ENCODE peak calls at places on chromosome 2, in four cellular contexts. One of them, this sample, is unnamed.

GRCh38 chr2:200380833-200381542 is 74.5 kb downstream of the SPATS2L start:
- DNase-seq in nephron progenitor cell: no peak
- DNase-seq in CD8-positive, alpha-beta T cell: no peak
- DNase-seq in fibroblast of pulmonary artery: peak; percentile 86
- DNase-seq in this sample: no peak

GRCh38 chr2:105864262-105864661 is 119.5 kb downstream of the NCK2 start:
- DNase-seq in nephron progenitor cell: no peak
- DNase-seq in CD8-positive, alpha-beta T cell: no peak
- DNase-seq in fibroblast of pulmonary artery: no peak
- DNase-seq in this sample: no peak

GRCh38 chr2:217231212-217231611 is 371.3 kb upstream of the TNP1 start:
- DNase-seq in nephron progenitor cell: no peak
- DNase-seq in CD8-positive, alpha-beta T cell: no peak
- DNase-seq in fibroblast of pulmonary artery: peak; percentile 18
- DNase-seq in this sample: no peak

GRCh38 chr2:11866358-11867335 is 120.2 kb downstream of the LPIN1 start:
- DNase-seq in nephron progenitor cell: no peak
- DNase-seq in CD8-positive, alpha-beta T cell: no peak
- DNase-seq in fibroblast of pulmonary artery: no peak
- DNase-seq in this sample: no peak

GRCh38 chr2:53131416-53131815 is 636.2 kb upstream of the CHAC2 start:
- DNase-seq in nephron progenitor cell: no peak
- DNase-seq in CD8-positive, alpha-beta T cell: no peak
- DNase-seq in fibroblast of pulmonary artery: peak; percentile 42
- DNase-seq in this sample: no peak

GRCh38 chr2:27885246-27885645 is 4.9 kb downstream of the RBKS start:
- DNase-seq in nephron progenitor cell: no peak
- DNase-seq in CD8-positive, alpha-beta T cell: no peak
- DNase-seq in fibroblast of pulmonary artery: peak; percentile 17
- DNase-seq in this sample: no peak

GRCh38 chr2:203869207-203869606 is 1.6 kb downstream of the CTLA4 start:
- DNase-seq in nephron progenitor cell: no peak
- DNase-seq in CD8-positive, alpha-beta T cell: no peak
- DNase-seq in fibroblast of pulmonary artery: no peak
- DNase-seq in this sample: no peak

GRCh38 chr2:24824966-24825882 is 32.0 kb downstream of the CENPO start:
- DNase-seq in nephron progenitor cell: no peak
- DNase-seq in CD8-positive, alpha-beta T cell: peak; percentile 30
- DNase-seq in fibroblast of pulmonary artery: peak; percentile 13
- DNase-seq in this sample: no peak

GRCh38 chr2:45612265-45612664 is 1.2 kb upstream of the SRBD1 start:
- DNase-seq in nephron progenitor cell: peak; percentile 5
- DNase-seq in CD8-positive, alpha-beta T cell: no peak
- DNase-seq in fibroblast of pulmonary artery: no peak
- DNase-seq in this sample: no peak

GRCh38 chr2:15510552-15510951 is 50.6 kb downstream of the NBAS start:
- DNase-seq in nephron progenitor cell: no peak
- DNase-seq in CD8-positive, alpha-beta T cell: no peak
- DNase-seq in fibroblast of pulmonary artery: no peak
- DNase-seq in this sample: no peak

DNA sequence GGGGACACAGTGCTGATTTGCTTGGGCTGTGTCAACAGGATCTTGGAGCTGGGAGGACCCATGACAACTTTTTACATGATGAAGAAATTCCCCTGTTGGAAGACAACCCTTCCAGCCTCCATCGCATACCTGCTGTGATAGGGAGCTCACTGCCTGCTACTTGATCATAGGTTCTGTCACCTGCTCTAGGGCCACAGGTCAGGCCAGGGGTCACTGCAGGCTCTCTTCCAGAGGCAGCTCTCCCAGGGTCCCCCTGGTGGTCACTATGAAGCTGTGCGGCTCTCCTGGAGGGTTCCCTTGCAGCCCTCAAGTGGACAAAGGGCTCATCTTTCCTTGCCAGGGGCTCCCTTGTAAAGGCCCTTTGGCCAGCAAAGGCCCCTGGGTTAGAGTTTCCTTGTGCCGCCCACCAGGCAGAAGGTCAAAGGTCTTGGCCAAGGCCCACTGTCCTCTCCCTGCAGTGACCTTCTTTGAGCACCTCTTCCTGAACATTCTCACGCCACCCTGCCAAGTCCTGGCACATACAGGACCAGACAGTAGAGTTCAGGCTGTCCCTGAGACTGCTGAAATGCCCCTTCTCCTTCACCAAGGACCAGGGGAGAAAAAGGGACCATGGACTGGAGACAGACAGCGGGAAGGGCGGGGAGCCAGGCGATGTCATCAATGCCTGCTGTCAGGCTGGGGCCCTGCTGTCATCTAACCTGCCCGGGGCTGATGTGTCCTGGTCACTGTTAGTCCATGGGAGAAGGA is 345.1 kb downstream of the DYSF start:
- DNase-seq in nephron progenitor cell: peak; percentile 71
- DNase-seq in CD8-positive, alpha-beta T cell: no peak
- DNase-seq in fibroblast of pulmonary artery: peak; percentile 43
- DNase-seq in this sample: no peak
- TF ChIP-seq CTCF in nephron progenitor cell: peak; percentile 84
- TF ChIP-seq CTCF in CD8-positive, alpha-beta T cell: no peak
- TF ChIP-seq CTCF in fibroblast of pulmonary artery: peak; percentile 86
- TF ChIP-seq CTCF in this sample: peak; percentile 76

GRCh38 chr2:152411154-152411553 is 76.2 kb downstream of the FMNL2 start:
- DNase-seq in nephron progenitor cell: no peak
- DNase-seq in CD8-positive, alpha-beta T cell: no peak
- DNase-seq in fibroblast of pulmonary artery: peak; percentile 36
- DNase-seq in this sample: no peak
- TF ChIP-seq CTCF in nephron progenitor cell: no peak
- TF ChIP-seq CTCF in CD8-positive, alpha-beta T cell: no peak
- TF ChIP-seq CTCF in fibroblast of pulmonary artery: no peak
- TF ChIP-seq CTCF in this sample: no peak

GRCh38 chr2:95526360-95527341 is 42.1 kb upstream of the TRIM43B start:
- DNase-seq in nephron progenitor cell: no peak
- DNase-seq in CD8-positive, alpha-beta T cell: peak; percentile 56
- DNase-seq in fibroblast of pulmonary artery: peak; percentile 65
- DNase-seq in this sample: peak; percentile 83
- TF ChIP-seq CTCF in nephron progenitor cell: no peak
- TF ChIP-seq CTCF in CD8-positive, alpha-beta T cell: no peak
- TF ChIP-seq CTCF in fibroblast of pulmonary artery: peak; percentile 24
- TF ChIP-seq CTCF in this sample: peak; percentile 36

GRCh38 chr2:158955974-158956373 is 12.5 kb upstream of the TANC1 start:
- DNase-seq in nephron progenitor cell: no peak
- DNase-seq in CD8-positive, alpha-beta T cell: no peak
- DNase-seq in fibroblast of pulmonary artery: no peak
- DNase-seq in this sample: no peak
- TF ChIP-seq CTCF in nephron progenitor cell: no peak
- TF ChIP-seq CTCF in CD8-positive, alpha-beta T cell: no peak
- TF ChIP-seq CTCF in fibroblast of pulmonary artery: no peak
- TF ChIP-seq CTCF in this sample: no peak

GRCh38 chr2:26724784-26725515 is 32.4 kb downstream of the KCNK3 start:
- DNase-seq in nephron progenitor cell: no peak
- DNase-seq in CD8-positive, alpha-beta T cell: no peak
- DNase-seq in fibroblast of pulmonary artery: no peak
- DNase-seq in this sample: no peak
- TF ChIP-seq CTCF in nephron progenitor cell: no peak
- TF ChIP-seq CTCF in CD8-positive, alpha-beta T cell: no peak
- TF ChIP-seq CTCF in fibroblast of pulmonary artery: no peak
- TF ChIP-seq CTCF in this sample: no peak

This sample was measured in lower lobe of right lung.